ENCODE peak calls at places on chromosomes 13 and 19, in six cellular contexts. K is NT2/D1; E is mammary epithelial cell; C is CD8-positive, alpha-beta T cell; L is heart right ventricle; N is thyroid gland. A is an unnamed sample.

GRCh38 chr19:19403373-19403901 is 2.0 kb upstream of the GATAD2A start:
- DNase-seq in K (no peak), E (peak; percentile 56), C (no peak), L (no peak), N (no peak), A (no peak)

GRCh38 chr19:50725218-50725931 is 2.2 kb downstream of the CLEC11A start:
- DNase-seq in K (no peak), E (no peak), C (no peak), L (no peak), N (no peak), A (no peak)

GRCh38 chr19:51462276-51462675 is 4.0 kb upstream of the SIGLEC8 start:
- DNase-seq in K (no peak), E (no peak), C (no peak), L (no peak), N (no peak), A (no peak)

GRCh38 chr19:40754611-40755247 is 3.7 kb downstream of the SNRPA start:
- DNase-seq in K (no peak), E (no peak), C (no peak), L (no peak), N (no peak), A (no peak)

GRCh38 chr19:50434525-50434924 is 1.8 kb downstream of the MYBPC2 start:
- DNase-seq in K (no peak), E (no peak), C (no peak), L (no peak), N (no peak), A (no peak)

GRCh38 chr13:90416519-90416918 is 931.0 kb upstream of the MIR17HG start:
- DNase-seq in K (no peak), E (peak; percentile 24), C (no peak), L (no peak), N (peak; percentile 85), A (no peak)

GRCh38 chr13:29532136-29532535 is 63.4 kb downstream of the SLC7A1 start:
- DNase-seq in K (no peak), E (no peak), C (no peak), L (no peak), N (no peak), A (no peak)

GRCh38 chr13:21675095-21676007 is 4.5 kb downstream of the FGF9 start:
- DNase-seq in K (no peak), E (no peak), C (peak; percentile 35), L (peak; percentile 47), N (peak; percentile 55), A (peak; percentile 5)

GRCh38 chr13:61880576-61881283 is 465.1 kb upstream of the PCDH20 start:
- DNase-seq in K (peak; percentile 6), E (no peak), C (no peak), L (no peak), N (peak; percentile 41), A (peak; percentile 54)

GRCh38 chr13:109869312-109870237 is 83.2 kb upstream of the IRS2 start:
- DNase-seq in K (no peak), E (peak; percentile 34), C (peak; percentile 26), L (peak; percentile 81), N (peak; percentile 90), A (no peak)

GRCh38 chr13:41842029-41842428 is 118.9 kb downstream of the VWA8 start:
- DNase-seq in K (no peak), E (no peak), C (no peak), L (no peak), N (no peak), A (no peak)

GRCh38 chr13:41137951-41138350 is 5.3 kb upstream of the KBTBD6 start:
- DNase-seq in K (no peak), E (peak; percentile 96), C (no peak), L (no peak), N (no peak), A (no peak)

GRCh38 chr13:43230989-43231388 is 207.6 kb downstream of the DNAJC15 start:
- DNase-seq in K (no peak), E (no peak), C (no peak), L (no peak), N (no peak), A (no peak)

GRCh38 chr19:3931041-3931440 is 1.8 kb upstream of the NMRK2 start:
- DNase-seq in K (no peak), E (no peak), C (no peak), L (peak; percentile 75), N (peak; percentile 3), A (no peak)

GRCh38 chr13:98480915-98481510 is 95.9 kb downstream of the STK24 start:
- DNase-seq in K (no peak), E (no peak), C (no peak), L (no peak), N (no peak), A (no peak)

GRCh38 chr13:22517544-22517943 is 663.2 kb upstream of the SGCG start:
- DNase-seq in K (peak; percentile 42), E (no peak), C (no peak), L (no peak), N (no peak), A (no peak)

GRCh38 chr19:42253245-42254082 is 1.5 kb downstream of the ERF start:
- DNase-seq in K (no peak), E (peak; percentile 58), C (peak; percentile 66), L (peak; percentile 68), N (peak; percentile 68), A (peak; percentile 89)

GRCh38 chr13:45276887-45277286 is 64.1 kb downstream of the TPT1 start:
- DNase-seq in K (no peak), E (no peak), C (no peak), L (no peak), N (no peak), A (no peak)

GRCh38 chr13:41216160-41216559 is 21.8 kb upstream of the KBTBD7 start:
- DNase-seq in K (no peak), E (peak; percentile 77), C (no peak), L (no peak), N (no peak), A (no peak)

GRCh38 chr19:43504426-43505185 is at the start of gene PHLDB3:
- DNase-seq in K (no peak), E (no peak), C (peak; percentile 48), L (peak; percentile 46), N (peak; percentile 49), A (no peak)

GRCh38 chr19:58196911-58197616 is 14.2 kb downstream of the ZNF274 start:
- DNase-seq in K (no peak), E (peak; percentile 31), C (no peak), L (no peak), N (no peak), A (no peak)

GRCh38 chr13:113420833-113421600 is 32.3 kb downstream of the ADPRHL1 start:
- DNase-seq in K (no peak), E (no peak), C (no peak), L (no peak), N (no peak), A (no peak)

GRCh38 chr19:39531834-39532232 is 819 bp downstream of the EID2B start:
- DNase-seq in K (no peak), E (no peak), C (no peak), L (no peak), N (no peak), A (peak; percentile 30)

GRCh38 chr19:4977299-4978174 is 8.6 kb downstream of the KDM4B start:
- DNase-seq in K (peak; percentile 35), E (peak; percentile 45), C (no peak), L (peak; percentile 66), N (peak; percentile 88), A (no peak)

GRCh38 chr19:33063356-33064116 is 1.2 kb downstream of the RHPN2 start:
- DNase-seq in K (no peak), E (no peak), C (no peak), L (no peak), N (peak; percentile 41), A (peak; percentile 63)

GRCh38 chr19:35136231-35136630 is 1.4 kb upstream of the LGI4 start:
- DNase-seq in K (no peak), E (no peak), C (no peak), L (no peak), N (no peak), A (no peak)
- H3K27me3 ChIP-seq in K (peaks cover 8% of the 10 kb centered on the region), E (no peaks in the 10 kb centered on the region), C (no peaks in the 10 kb centered on the region), L (no peaks in the 10 kb centered on the region), N (no peaks in the 10 kb centered on the region), A (no peaks in the 10 kb centered on the region)

DNA sequence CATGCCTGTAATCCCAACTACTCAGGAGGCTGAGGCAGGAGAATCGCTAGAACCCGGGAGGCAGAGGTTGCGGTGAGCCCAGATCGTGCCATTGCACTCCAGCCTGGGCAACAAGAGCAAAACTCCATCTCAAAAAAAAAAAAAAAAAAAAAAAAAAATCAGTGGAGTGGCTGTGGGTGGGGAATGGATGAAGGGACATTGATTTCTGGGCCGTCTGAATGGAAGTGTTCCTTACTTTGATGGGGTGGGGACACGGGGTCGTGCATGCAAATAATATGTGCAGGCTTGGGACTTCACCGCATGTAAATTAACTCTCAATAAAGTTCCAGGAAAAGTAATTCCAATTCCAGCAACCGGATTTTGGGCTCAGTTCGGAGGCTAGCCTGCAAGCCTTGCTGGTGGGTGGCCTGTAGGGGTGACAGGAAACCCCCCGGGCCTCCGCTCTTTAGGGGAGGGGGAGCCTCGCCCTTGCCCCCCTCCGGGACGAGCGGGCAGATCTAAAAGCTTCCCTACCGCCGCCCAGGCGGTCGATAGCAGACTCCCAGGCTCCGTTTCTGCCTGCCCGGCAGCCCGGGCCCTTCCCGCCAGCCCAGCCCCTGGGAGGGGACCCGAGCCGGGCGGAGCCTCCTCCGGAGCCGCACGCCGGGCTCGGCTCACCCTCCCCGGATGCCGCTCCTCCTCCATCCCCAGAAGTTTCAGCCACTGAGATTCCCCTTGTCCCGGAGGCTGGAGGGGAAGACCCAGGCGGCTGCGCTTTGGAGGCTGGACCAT is 48.0 kb upstream of the ADGRE5 start:
- DNase-seq in K (peak; percentile 38), E (no peak), C (no peak), L (peak; percentile 34), N (no peak), A (peak; percentile 67)
- H3K4me3 ChIP-seq in K (peak overlapping the region; percentile 55), E (peak overlapping the region; percentile 8), C (peak overlapping the region; percentile 39), L (peak overlapping the region; percentile 46), N (no peak overlapping the region), A (peak overlapping the region; percentile 14)

DNA sequence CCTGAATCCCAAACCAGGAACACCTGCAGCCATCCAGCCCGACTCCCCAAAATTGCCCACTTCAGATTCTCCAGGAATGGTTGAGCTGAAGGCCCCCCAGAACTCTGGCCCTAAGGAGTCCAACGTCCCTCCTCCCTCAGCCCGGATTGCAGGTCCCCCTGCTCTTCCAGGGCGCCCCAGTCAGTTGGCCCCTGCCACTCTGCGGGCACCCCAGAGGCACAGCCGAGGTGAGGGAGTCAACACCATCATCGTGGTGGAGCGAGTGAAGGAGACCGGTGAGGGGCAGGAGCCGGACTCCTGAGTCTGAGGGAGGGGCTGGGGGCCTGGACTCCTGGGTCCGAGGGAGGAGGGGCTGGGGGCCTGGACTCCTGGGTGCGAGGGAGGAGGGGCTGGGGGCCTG is 2.2 kb downstream of the GFY start:
- DNase-seq in K (no peak), E (no peak), C (no peak), L (no peak), N (no peak), A (no peak)
- H3K27me3 ChIP-seq in K (peaks cover 63% of the 10 kb centered on the region), E (peaks cover 22% of the 10 kb centered on the region), C (peaks cover 54% of the 10 kb centered on the region), L (peaks cover 98% of the 10 kb centered on the region), N (peaks cover 62% of the 10 kb centered on the region), A (peaks cover 39% of the 10 kb centered on the region)

GRCh38 chr19:44548736-44549135 is 19.3 kb upstream of the CEACAM20 start:
- DNase-seq in K (no peak), E (peak; percentile 62), C (no peak), L (no peak), N (no peak), A (no peak)
- H3K4me3 ChIP-seq in K (no peak overlapping the region), E (no peak overlapping the region), C (no peak overlapping the region), L (no peak overlapping the region), N (no peak overlapping the region), A (no peak overlapping the region)

A was measured in HAP-1.